ENCODE peak calls at places on chromosomes 4 and X, in ten cellular contexts. S, V, B, I, W, O, D, Z, F and Q are unnamed samples.

GRCh38 chrX:150150081-150150779 is 211.9 kb upstream of the EOLA2 start:
- DNase-seq in S (no peak), V (no peak), B (no peak), I (no peak), W (no peak), O (no peak), D (no peak), Z (peak), F (no peak), Q (no peak)

GRCh38 chrX:51955200-51955599 is 61.8 kb downstream of the MAGED1 start:
- DNase-seq in S (no peak), V (no peak), B (no peak), I (peak), W (no peak), O (no peak), D (no peak), Z (no peak), F (no peak), Q (peak)

GRCh38 chr4:166886708-166887107 is 347.6 kb downstream of the SPOCK3 start:
- DNase-seq in S (no peak), V (no peak), B (no peak), I (no peak), W (no peak), O (no peak), D (no peak), Z (no peak), F (no peak), Q (no peak)

GRCh38 chr4:32986236-32986635 is 2266.1 kb downstream of the PCDH7 start:
- DNase-seq in S (no peak), V (no peak), B (no peak), I (no peak), W (no peak), O (no peak), D (no peak), Z (no peak), F (no peak), Q (no peak)

GRCh38 chrX:128759177-128759576 is 707.0 kb upstream of the ACTRT1 start:
- DNase-seq in S (no peak), V (no peak), B (no peak), I (no peak), W (no peak), O (no peak), D (no peak), Z (no peak), F (no peak), Q (no peak)

GRCh38 chrX:45628041-45628440 is 427.4 kb upstream of the DIPK2B start:
- DNase-seq in S (no peak), V (no peak), B (no peak), I (no peak), W (no peak), O (no peak), D (no peak), Z (no peak), F (no peak), Q (no peak)

GRCh38 chrX:15497865-15498264 is 2.7 kb upstream of the BMX start:
- DNase-seq in S (peak), V (peak), B (peak), I (no peak), W (no peak), O (no peak), D (peak), Z (peak), F (peak), Q (peak)

GRCh38 chr4:93828332-93828829 is at the start of gene ATOH1:
- DNase-seq in S (no peak), V (no peak), B (peak), I (no peak), W (no peak), O (no peak), D (no peak), Z (no peak), F (peak), Q (no peak)

GRCh38 chrX:107542500-107542899 is 85.8 kb upstream of the PRPS1 start:
- DNase-seq in S (no peak), V (no peak), B (peak), I (peak), W (no peak), O (no peak), D (no peak), Z (no peak), F (peak), Q (peak)

GRCh38 chrX:1212532-1212931 is at the start of gene CRLF2:
- DNase-seq in S (no peak), V (no peak), B (no peak), I (no peak), W (no peak), O (no peak), D (peak), Z (no peak), F (no peak), Q (peak)

GRCh38 chr4:14130551-14130950 is 503.0 kb upstream of the BOD1L1 start:
- DNase-seq in S (no peak), V (no peak), B (no peak), I (no peak), W (no peak), O (no peak), D (peak), Z (peak), F (no peak), Q (no peak)

GRCh38 chr4:89837385-89837995 is 529 bp upstream of the SNCA start:
- DNase-seq in S (no peak), V (no peak), B (no peak), I (no peak), W (no peak), O (no peak), D (no peak), Z (peak), F (peak), Q (no peak)

GRCh38 chrX:49040376-49040955 is 2.7 kb downstream of the TFE3 start:
- DNase-seq in S (no peak), V (no peak), B (no peak), I (no peak), W (no peak), O (no peak), D (peak), Z (no peak), F (no peak), Q (no peak)

GRCh38 chrX:130771230-130771629 is 131.8 kb downstream of the ENOX2 start:
- DNase-seq in S (no peak), V (no peak), B (no peak), I (no peak), W (no peak), O (no peak), D (peak), Z (no peak), F (no peak), Q (no peak)

GRCh38 chrX:109600114-109600710 is 24.8 kb downstream of the KCNE5 start:
- DNase-seq in S (no peak), V (no peak), B (no peak), I (no peak), W (no peak), O (no peak), D (no peak), Z (peak), F (peak), Q (no peak)

GRCh38 chr4:51895816-51896408 is 53.0 kb downstream of the DCUN1D4 start:
- DNase-seq in S (peak), V (peak), B (no peak), I (peak), W (peak), O (peak), D (peak), Z (peak), F (peak), Q (peak)

GRCh38 chr4:97215426-97215825 is 927.9 kb downstream of the STPG2 start:
- DNase-seq in S (no peak), V (no peak), B (no peak), I (no peak), W (no peak), O (no peak), D (no peak), Z (no peak), F (peak), Q (no peak)

GRCh38 chr4:6470502-6471302 is 1.7 kb downstream of the PPP2R2C start:
- DNase-seq in S (peak), V (no peak), B (no peak), I (no peak), W (peak), O (no peak), D (peak), Z (peak), F (no peak), Q (no peak)

GRCh38 chrX:88940904-88941303 is 193.9 kb downstream of the CPXCR1 start:
- DNase-seq in S (no peak), V (no peak), B (no peak), I (no peak), W (no peak), O (no peak), D (no peak), Z (no peak), F (peak), Q (no peak)

GRCh38 chrX:41472231-41472815 is 25.2 kb downstream of the NYX start:
- DNase-seq in S (no peak), V (no peak), B (no peak), I (no peak), W (no peak), O (no peak), D (no peak), Z (no peak), F (no peak), Q (no peak)

GRCh38 chr4:146333187-146333894 is 119.0 kb downstream of the REELD1 start:
- DNase-seq in S (no peak), V (no peak), B (no peak), I (no peak), W (no peak), O (no peak), D (peak), Z (peak), F (no peak), Q (peak)

GRCh38 chrX:129769467-129770154 is 10.1 kb upstream of the SASH3 start:
- DNase-seq in S (no peak), V (peak), B (no peak), I (no peak), W (no peak), O (no peak), D (no peak), Z (no peak), F (no peak), Q (peak)

GRCh38 chr4:81485310-81485980 is 13.7 kb upstream of the RASGEF1B start:
- DNase-seq in S (no peak), V (no peak), B (no peak), I (no peak), W (no peak), O (no peak), D (no peak), Z (no peak), F (peak), Q (no peak)

GRCh38 chrX:134338527-134338926 is 101.5 kb downstream of the CCDC160 start:
- DNase-seq in S (no peak), V (no peak), B (no peak), I (no peak), W (no peak), O (no peak), D (no peak), Z (no peak), F (no peak), Q (peak)

GRCh38 chr4:112523764-112524505 is 8.0 kb upstream of the NEUROG2 start:
- DNase-seq in S (no peak), V (peak), B (peak), I (peak), W (no peak), O (no peak), D (no peak), Z (no peak), F (peak), Q (peak)

GRCh38 chr4:173698557-173699262 is 168.7 kb upstream of the HAND2 start:
- DNase-seq in S (peak), V (no peak), B (no peak), I (no peak), W (no peak), O (no peak), D (no peak), Z (no peak), F (no peak), Q (no peak)